ENCODE peak calls at places on chromosomes 4 and X, in eight cellular contexts. R is PC-3, Z is psoas muscle, B is AG09309, H is GM06990, N is transverse colon, Y is heart right ventricle, F is lung. Q is an unnamed sample.
A peak's percentile ranks its signal among the peaks of the same experiment; 100 is the strongest.

GRCh38 chr4:104826171-104826570 is 320.5 kb upstream of the TET2 start:
- DNase-seq in R (peak; percentile 44), Z (no peak), B (no peak), H (no peak), N (no peak), Y (no peak), F (no peak), Q (no peak)

GRCh38 chr4:105967058-105967658 is 71.9 kb downstream of the NPNT start:
- DNase-seq in R (no peak), Z (no peak), B (no peak), H (no peak), N (no peak), Y (no peak), F (no peak), Q (no peak)

GRCh38 chrX:103513476-103514108 is 5.7 kb downstream of the RAB40A start:
- DNase-seq in R (peak; percentile 4), Z (no peak), B (peak; percentile 14), H (no peak), N (no peak), Y (no peak), F (no peak), Q (no peak)

GRCh38 chrX:70255452-70255851 is 4.6 kb downstream of the P2RY4 start:
- DNase-seq in R (no peak), Z (no peak), B (no peak), H (no peak), N (no peak), Y (no peak), F (no peak), Q (no peak)

GRCh38 chr4:158172558-158173258 is at the start of gene GASK1B:
- DNase-seq in R (peak; percentile 70), Z (no peak), B (no peak), H (no peak), N (peak; percentile 50), Y (peak; percentile 68), F (no peak), Q (peak; percentile 87)

GRCh38 chrX:10011261-10011931 is 44.2 kb downstream of the CLDN34 start:
- DNase-seq in R (no peak), Z (no peak), B (no peak), H (no peak), N (no peak), Y (no peak), F (no peak), Q (peak; percentile 54)

GRCh38 chrX:11464836-11465458 is 171.7 kb downstream of the AMELX start:
- DNase-seq in R (peak; percentile 21), Z (no peak), B (no peak), H (no peak), N (no peak), Y (no peak), F (no peak), Q (no peak)

GRCh38 chrX:65707153-65707552 is 39.7 kb downstream of the MSN start:
- DNase-seq in R (no peak), Z (no peak), B (no peak), H (no peak), N (no peak), Y (no peak), F (no peak), Q (no peak)

GRCh38 chr4:158020734-158021346 is 152.0 kb downstream of the GASK1B start:
- DNase-seq in R (peak; percentile 72), Z (no peak), B (no peak), H (no peak), N (no peak), Y (no peak), F (no peak), Q (peak; percentile 97)

GRCh38 chr4:155950461-155950860 is 3.2 kb downstream of the CTSO start:
- DNase-seq in R (no peak), Z (no peak), B (no peak), H (no peak), N (no peak), Y (no peak), F (no peak), Q (no peak)

GRCh38 chr4:112119358-112119783 is 25.9 kb upstream of the FAM241A start:
- DNase-seq in R (no peak), Z (no peak), B (no peak), H (no peak), N (no peak), Y (no peak), F (no peak), Q (no peak)

GRCh38 chr4:152165146-152165545 is 370.7 kb downstream of the FBXW7 start:
- DNase-seq in R (peak; percentile 10), Z (no peak), B (no peak), H (no peak), N (no peak), Y (no peak), F (no peak), Q (no peak)

GRCh38 chr4:123342498-123342897 is 54.1 kb upstream of the SPRY1 start:
- DNase-seq in R (peak; percentile 7), Z (no peak), B (no peak), H (no peak), N (no peak), Y (no peak), F (no peak), Q (no peak)

GRCh38 chr4:20506827-20507226 is 193.4 kb upstream of the PACRGL start:
- DNase-seq in R (peak; percentile 76), Z (no peak), B (peak; percentile 80), H (no peak), N (no peak), Y (no peak), F (no peak), Q (peak; percentile 93)

GRCh38 chr4:174626310-174627022 is 104.2 kb upstream of the HPGD start:
- DNase-seq in R (no peak), Z (no peak), B (no peak), H (no peak), N (no peak), Y (no peak), F (no peak), Q (no peak)

GRCh38 chrX:154526901-154527675 is 11.1 kb upstream of the FAM3A start:
- DNase-seq in R (peak; percentile 82), Z (peak; percentile 73), B (peak; percentile 24), H (peak; percentile 64), N (peak; percentile 84), Y (peak; percentile 82), F (peak; percentile 76), Q (peak; percentile 88)

GRCh38 chr4:52861879-52862604 is at the start of gene RASL11B:
- DNase-seq in R (peak; percentile 85), Z (peak; percentile 87), B (no peak), H (peak; percentile 85), N (peak; percentile 84), Y (peak; percentile 82), F (peak; percentile 75), Q (peak; percentile 44)

DNA sequence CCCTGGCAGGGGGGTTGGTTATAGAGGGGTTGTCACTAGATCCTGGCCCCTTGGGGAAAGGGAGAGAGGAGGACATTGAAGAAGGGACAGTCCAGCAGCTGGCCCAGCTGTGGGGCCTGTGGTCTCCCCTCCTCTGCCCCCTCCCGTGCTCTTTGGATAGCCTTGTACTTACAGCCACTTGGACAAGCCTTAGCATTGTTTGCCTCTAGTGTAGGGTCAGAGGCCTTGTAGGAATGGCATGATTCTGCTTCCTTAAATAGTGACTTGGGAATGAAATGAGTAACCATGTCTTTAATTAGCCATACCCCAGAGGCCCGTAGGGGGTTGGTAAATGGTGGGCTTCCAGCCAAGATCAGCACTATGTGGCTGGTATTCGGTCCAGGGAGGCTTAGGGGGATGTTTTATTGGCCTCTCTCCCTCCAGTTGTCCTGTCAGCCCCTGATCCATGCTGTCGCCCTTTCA is 230.6 kb downstream of the PTTG2 start:
- DNase-seq in R (peak; percentile 53), Z (peak; percentile 46), B (peak; percentile 39), H (no peak), N (no peak), Y (peak; percentile 76), F (no peak), Q (peak; percentile 72)
- TF ChIP-seq CTCF in R (no peak), Z (no peak), B (no peak), H (no peak), N (no peak), Y (no peak), F (no peak), Q (no peak)

GRCh38 chrX:81114757-81115156 is 87.0 kb downstream of the HMGN5 start:
- DNase-seq in R (no peak), Z (no peak), B (no peak), H (no peak), N (no peak), Y (no peak), F (no peak), Q (no peak)

GRCh38 chrX:81121513-81122363 is 80.0 kb downstream of the HMGN5 start:
- DNase-seq in R (peak; percentile 94), Z (peak; percentile 87), B (peak; percentile 70), H (peak; percentile 85), N (peak; percentile 92), Y (peak; percentile 91), F (peak; percentile 91), Q (peak; percentile 93)

GRCh38 chrX:81120936-81121351 is 80.8 kb downstream of the HMGN5 start:
- DNase-seq in R (peak; percentile 62), Z (peak; percentile 19), B (no peak), H (peak; percentile 46), N (peak; percentile 51), Y (peak; percentile 26), F (peak; percentile 37), Q (peak; percentile 53)

GRCh38 chrX:81120270-81120935 is 81.3 kb downstream of the HMGN5 start:
- DNase-seq in R (no peak), Z (no peak), B (no peak), H (peak; percentile 1), N (no peak), Y (no peak), F (no peak), Q (no peak)
- H3K4me3 ChIP-seq in R (peak overlapping the region; percentile 94), Z (peak overlapping the region; percentile 68), B (peak overlapping the region; percentile 47), H (peak overlapping the region; percentile 73), N (peak overlapping the region; percentile 62), Y (peak overlapping the region; percentile 69), F (no peak overlapping the region), Q (peak overlapping the region; percentile 72)

GRCh38 chr4:140427104-140427918 is at the start of gene CLGN:
- DNase-seq in R (peak; percentile 66), Z (peak; percentile 57), B (no peak), H (peak; percentile 82), N (peak; percentile 70), Y (peak; percentile 71), F (peak; percentile 48), Q (peak; percentile 52)
- TF ChIP-seq CTCF in R (peak; percentile 48), Z (peak; percentile 41), B (peak; percentile 15), H (peak; percentile 42), N (peak; percentile 18), Y (peak; percentile 67), F (peak; percentile 5), Q (peak; percentile 44)

GRCh38 chr4:2487632-2488031 is 18.7 kb downstream of the RNF4 start:
- DNase-seq in R (no peak), Z (no peak), B (no peak), H (no peak), N (no peak), Y (no peak), F (no peak), Q (no peak)
- H3K4me3 ChIP-seq in R (no peak overlapping the region), Z (no peak overlapping the region), B (no peak overlapping the region), H (no peak overlapping the region), N (no peak overlapping the region), Y (no peak overlapping the region), F (no peak overlapping the region), Q (no peak overlapping the region)

DNA sequence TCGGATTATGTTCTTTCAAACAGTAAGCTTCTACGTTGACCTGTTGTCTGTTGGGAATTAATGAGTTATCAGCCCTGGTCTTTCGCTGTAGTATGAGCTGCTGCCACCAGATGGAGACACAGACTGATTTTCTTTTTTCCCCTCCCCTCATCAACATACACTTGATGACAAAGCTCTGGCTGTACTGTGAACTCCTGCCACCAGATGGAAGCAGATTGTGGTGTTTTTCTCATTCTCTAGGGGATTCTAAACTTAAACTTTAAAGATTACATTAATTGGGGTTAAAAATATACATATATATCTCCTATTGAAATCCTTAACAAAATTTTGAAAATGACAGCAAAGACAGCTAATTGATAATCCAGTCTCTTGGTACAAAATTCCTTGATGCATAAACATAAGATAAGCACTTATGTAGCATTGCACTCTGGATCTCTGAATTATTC is 44.8 kb downstream of the SMS start:
- DNase-seq in R (peak; percentile 82), Z (peak; percentile 33), B (peak; percentile 45), H (peak; percentile 60), N (peak; percentile 76), Y (peak; percentile 50), F (peak; percentile 54), Q (peak; percentile 86)
- TF ChIP-seq CTCF in R (peak; percentile 95), Z (peak; percentile 96), B (peak; percentile 88), H (peak; percentile 87), N (peak; percentile 67), Y (peak; percentile 90), F (peak; percentile 94), Q (peak; percentile 80)